ENCODE peak calls at places on chromosome 6, in seven cellular contexts. One of them, this sample, is unnamed.

GRCh38 chr6:130730600-130730999 is 96.6 kb upstream of the SMLR1 start:
- DNase-seq in astrocyte: no peak
- DNase-seq in heart right ventricle: no peak
- DNase-seq in tibial artery: no peak
- DNase-seq in HL-60: no peak
- DNase-seq in GM12878: no peak
- DNase-seq in upper lobe of right lung: no peak
- DNase-seq in this sample: no peak

GRCh38 chr6:90885611-90886056 is 298.8 kb upstream of the MAP3K7 start:
- DNase-seq in astrocyte: peak
- DNase-seq in heart right ventricle: no peak
- DNase-seq in GM12878: no peak
- DNase-seq in tibial artery: no peak
- DNase-seq in upper lobe of right lung: no peak
- DNase-seq in HL-60: no peak
- DNase-seq in this sample: no peak

GRCh38 chr6:113903666-113904330 is 46.7 kb downstream of the MARCKS start:
- DNase-seq in upper lobe of right lung: no peak
- DNase-seq in tibial artery: peak
- DNase-seq in HL-60: no peak
- DNase-seq in astrocyte: peak
- DNase-seq in heart right ventricle: peak
- DNase-seq in GM12878: no peak
- DNase-seq in this sample: no peak

GRCh38 chr6:32954983-32955802 is 2.3 kb upstream of the HLA-DMA start:
- DNase-seq in GM12878: no peak
- DNase-seq in heart right ventricle: no peak
- DNase-seq in upper lobe of right lung: no peak
- DNase-seq in astrocyte: no peak
- DNase-seq in tibial artery: no peak
- DNase-seq in HL-60: no peak
- DNase-seq in this sample: no peak

GRCh38 chr6:141744971-141745370 is 387.8 kb upstream of the GJE1 start:
- DNase-seq in tibial artery: no peak
- DNase-seq in GM12878: no peak
- DNase-seq in astrocyte: peak
- DNase-seq in heart right ventricle: no peak
- DNase-seq in upper lobe of right lung: no peak
- DNase-seq in HL-60: no peak
- DNase-seq in this sample: no peak

GRCh38 chr6:31135710-31136109 is 3.2 kb downstream of the PSORS1C2 start:
- DNase-seq in HL-60: no peak
- DNase-seq in GM12878: no peak
- DNase-seq in astrocyte: no peak
- DNase-seq in upper lobe of right lung: no peak
- DNase-seq in heart right ventricle: no peak
- DNase-seq in tibial artery: no peak
- DNase-seq in this sample: no peak

GRCh38 chr6:124434416-124434815 is 527.8 kb upstream of the RNF217 start:
- DNase-seq in HL-60: no peak
- DNase-seq in astrocyte: no peak
- DNase-seq in heart right ventricle: no peak
- DNase-seq in tibial artery: no peak
- DNase-seq in GM12878: no peak
- DNase-seq in upper lobe of right lung: no peak
- DNase-seq in this sample: no peak

GRCh38 chr6:37103169-37104039 is 66.5 kb upstream of the PIM1 start:
- DNase-seq in GM12878: no peak
- DNase-seq in heart right ventricle: peak
- DNase-seq in HL-60: peak
- DNase-seq in tibial artery: peak
- DNase-seq in astrocyte: no peak
- DNase-seq in upper lobe of right lung: peak
- DNase-seq in this sample: peak

GRCh38 chr6:43269273-43270007 is 26.2 kb downstream of the TTBK1 start:
- DNase-seq in heart right ventricle: peak
- DNase-seq in upper lobe of right lung: peak
- DNase-seq in GM12878: no peak
- DNase-seq in tibial artery: no peak
- DNase-seq in astrocyte: no peak
- DNase-seq in HL-60: no peak
- DNase-seq in this sample: no peak

GRCh38 chr6:72553531-72554202 is 68.2 kb upstream of the KCNQ5 start:
- DNase-seq in astrocyte: peak
- DNase-seq in upper lobe of right lung: no peak
- DNase-seq in GM12878: no peak
- DNase-seq in HL-60: no peak
- DNase-seq in tibial artery: no peak
- DNase-seq in heart right ventricle: no peak
- DNase-seq in this sample: peak

GRCh38 chr6:38640216-38640909 is 634 bp upstream of the BTBD9 start:
- DNase-seq in upper lobe of right lung: peak
- DNase-seq in HL-60: no peak
- DNase-seq in GM12878: peak
- DNase-seq in tibial artery: no peak
- DNase-seq in astrocyte: no peak
- DNase-seq in heart right ventricle: no peak
- DNase-seq in this sample: no peak

GRCh38 chr6:134531611-134532010 is 213.7 kb upstream of the SGK1 start:
- DNase-seq in tibial artery: no peak
- DNase-seq in astrocyte: no peak
- DNase-seq in upper lobe of right lung: no peak
- DNase-seq in HL-60: no peak
- DNase-seq in GM12878: no peak
- DNase-seq in heart right ventricle: no peak
- DNase-seq in this sample: no peak

GRCh38 chr6:2751871-2752270 is 1.1 kb upstream of the MYLK4 start:
- DNase-seq in heart right ventricle: no peak
- DNase-seq in HL-60: no peak
- DNase-seq in upper lobe of right lung: no peak
- DNase-seq in tibial artery: no peak
- DNase-seq in GM12878: no peak
- DNase-seq in astrocyte: peak
- DNase-seq in this sample: no peak

GRCh38 chr6:19452495-19452894 is 384.7 kb upstream of the ID4 start:
- DNase-seq in GM12878: no peak
- DNase-seq in heart right ventricle: no peak
- DNase-seq in HL-60: no peak
- DNase-seq in upper lobe of right lung: no peak
- DNase-seq in astrocyte: no peak
- DNase-seq in tibial artery: no peak
- DNase-seq in this sample: no peak
- TF ChIP-seq CTCF in GM12878: no peak
- TF ChIP-seq CTCF in heart right ventricle: no peak
- TF ChIP-seq CTCF in HL-60: no peak
- TF ChIP-seq CTCF in upper lobe of right lung: peak
- TF ChIP-seq CTCF in astrocyte: no peak
- TF ChIP-seq CTCF in tibial artery: no peak
- TF ChIP-seq CTCF in this sample: no peak

DNA sequence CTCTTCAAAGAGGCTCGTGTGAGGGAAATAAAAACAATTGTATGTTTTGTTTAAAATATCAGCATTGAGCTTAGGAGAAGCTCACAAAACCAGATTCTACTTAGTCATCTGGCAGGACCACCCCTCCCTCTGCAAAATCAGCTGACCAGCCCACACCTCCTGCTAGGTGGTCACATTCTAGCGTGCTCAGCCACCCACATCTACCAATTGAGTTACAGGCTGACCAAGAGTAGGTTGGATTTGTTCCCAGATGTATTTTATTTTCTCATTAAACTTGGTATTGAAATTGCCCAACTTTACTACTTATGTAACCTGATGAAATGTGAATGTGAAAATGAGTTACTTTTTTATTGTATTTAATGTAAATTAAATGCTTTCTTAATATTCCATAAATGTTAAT is 56.2 kb downstream of the SLC22A2 start:
- DNase-seq in HL-60: no peak
- DNase-seq in heart right ventricle: no peak
- DNase-seq in astrocyte: peak
- DNase-seq in GM12878: no peak
- DNase-seq in upper lobe of right lung: no peak
- DNase-seq in tibial artery: no peak
- DNase-seq in this sample: no peak
- H3K27ac ChIP-seq in HL-60: no peak
- H3K27ac ChIP-seq in heart right ventricle: no peak
- H3K27ac ChIP-seq in astrocyte: no peak
- H3K27ac ChIP-seq in GM12878: no peak
- H3K27ac ChIP-seq in upper lobe of right lung: no peak
- H3K27ac ChIP-seq in tibial artery: peak
- H3K27ac ChIP-seq in this sample: no peak

DNA sequence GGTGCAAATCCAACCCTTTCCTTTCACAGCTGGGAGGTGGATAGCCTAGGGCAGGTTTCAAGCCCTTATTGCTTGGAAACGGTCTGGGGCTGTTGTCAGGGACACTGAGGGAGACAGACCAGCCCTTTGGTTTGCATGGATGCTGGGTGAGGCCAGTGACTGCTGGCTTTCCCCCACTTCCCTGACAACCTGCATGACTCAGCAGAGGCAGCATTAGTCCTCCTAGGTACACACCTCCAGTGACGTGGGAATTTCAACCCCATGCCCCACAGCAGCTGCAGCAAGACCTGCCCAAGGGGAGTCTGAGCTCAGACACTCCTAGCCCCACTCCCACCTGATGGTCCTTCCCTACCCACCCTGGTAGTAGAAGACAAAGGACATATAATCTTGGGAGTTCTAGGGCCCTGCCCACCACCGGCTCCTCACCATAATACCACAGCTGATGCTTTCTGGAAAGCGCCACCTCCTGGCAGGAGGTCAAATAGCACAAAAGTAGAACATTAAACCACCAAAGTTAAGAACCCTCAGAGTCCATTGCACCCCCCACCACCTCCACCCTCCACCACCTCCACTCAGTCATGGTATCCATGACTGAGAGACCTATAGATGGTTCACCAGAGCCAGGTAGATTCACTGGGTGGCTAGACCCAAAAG is 797.8 kb upstream of the MAN1A1 start:
- DNase-seq in heart right ventricle: no peak
- DNase-seq in astrocyte: no peak
- DNase-seq in HL-60: no peak
- DNase-seq in upper lobe of right lung: no peak
- DNase-seq in tibial artery: no peak
- DNase-seq in GM12878: no peak
- DNase-seq in this sample: no peak
- TF ChIP-seq CTCF in heart right ventricle: peak
- TF ChIP-seq CTCF in astrocyte: no peak
- TF ChIP-seq CTCF in HL-60: no peak
- TF ChIP-seq CTCF in upper lobe of right lung: no peak
- TF ChIP-seq CTCF in tibial artery: no peak
- TF ChIP-seq CTCF in GM12878: peak
- TF ChIP-seq CTCF in this sample: no peak

GRCh38 chr6:3929281-3929798 is 80.2 kb downstream of the FAM50B start:
- DNase-seq in heart right ventricle: no peak
- DNase-seq in upper lobe of right lung: no peak
- DNase-seq in HL-60: no peak
- DNase-seq in astrocyte: peak
- DNase-seq in tibial artery: no peak
- DNase-seq in GM12878: no peak
- DNase-seq in this sample: no peak
- H3K27ac ChIP-seq in heart right ventricle: peak
- H3K27ac ChIP-seq in upper lobe of right lung: no peak
- H3K27ac ChIP-seq in HL-60: no peak
- H3K27ac ChIP-seq in astrocyte: peak
- H3K27ac ChIP-seq in tibial artery: peak
- H3K27ac ChIP-seq in GM12878: no peak
- H3K27ac ChIP-seq in this sample: no peak